ENCODE peak calls at places on chromosome 12, in four cellular contexts. Z, P, Q and F are unnamed samples.

GRCh38 chr12:95312656-95313055 is 95.0 kb downstream of the VEZT start:
- DNase-seq in Z (no peak), P (no peak), Q (no peak), F (peak)

GRCh38 chr12:128944956-128945355 is 91.7 kb downstream of the GLT1D1 start:
- DNase-seq in Z (no peak), P (no peak), Q (no peak), F (no peak)

GRCh38 chr12:117727301-117727700 is 241.5 kb downstream of the KSR2 start:
- DNase-seq in Z (no peak), P (no peak), Q (no peak), F (no peak)

GRCh38 chr12:122457627-122458026 is 35.2 kb upstream of the CLIP1 start:
- DNase-seq in Z (no peak), P (no peak), Q (no peak), F (no peak)

GRCh38 chr12:68375701-68376469 is 43.7 kb upstream of the MDM1 start:
- DNase-seq in Z (no peak), P (no peak), Q (no peak), F (no peak)

GRCh38 chr12:55703288-55703687 is 4.4 kb downstream of the ITGA7 start:
- DNase-seq in Z (no peak), P (peak), Q (no peak), F (no peak)

GRCh38 chr12:83010169-83010804 is 323.6 kb downstream of the TMTC2 start:
- DNase-seq in Z (no peak), P (no peak), Q (no peak), F (no peak)

GRCh38 chr12:45833401-45833800 is 103.9 kb downstream of the ARID2 start:
- DNase-seq in Z (no peak), P (no peak), Q (no peak), F (peak)

GRCh38 chr12:126782083-126782482 is 1484.9 kb upstream of the TMEM132C start:
- DNase-seq in Z (no peak), P (no peak), Q (no peak), F (no peak)

GRCh38 chr12:108597559-108598471 is at the start of gene TMEM119:
- DNase-seq in Z (no peak), P (no peak), Q (no peak), F (peak)

GRCh38 chr12:108635201-108635996 is 1.7 kb upstream of the SELPLG start:
- DNase-seq in Z (no peak), P (no peak), Q (no peak), F (peak)

GRCh38 chr12:51829641-51830040 is 18.9 kb downstream of the FIGNL2 start:
- DNase-seq in Z (no peak), P (no peak), Q (no peak), F (no peak)

GRCh38 chr12:119176267-119177055 is 2.3 kb upstream of the HSPB8 start:
- DNase-seq in Z (no peak), P (peak), Q (peak), F (peak)

GRCh38 chr12:31591308-31591901 is 469 bp upstream of the DENND5B start:
- DNase-seq in Z (no peak), P (no peak), Q (peak), F (peak)

GRCh38 chr12:21941522-21942376 is 523 bp upstream of the ABCC9 start:
- DNase-seq in Z (no peak), P (peak), Q (peak), F (peak)
- H3K27ac ChIP-seq in Z (no peak), P (peak), Q (peak), F (no peak)

DNA sequence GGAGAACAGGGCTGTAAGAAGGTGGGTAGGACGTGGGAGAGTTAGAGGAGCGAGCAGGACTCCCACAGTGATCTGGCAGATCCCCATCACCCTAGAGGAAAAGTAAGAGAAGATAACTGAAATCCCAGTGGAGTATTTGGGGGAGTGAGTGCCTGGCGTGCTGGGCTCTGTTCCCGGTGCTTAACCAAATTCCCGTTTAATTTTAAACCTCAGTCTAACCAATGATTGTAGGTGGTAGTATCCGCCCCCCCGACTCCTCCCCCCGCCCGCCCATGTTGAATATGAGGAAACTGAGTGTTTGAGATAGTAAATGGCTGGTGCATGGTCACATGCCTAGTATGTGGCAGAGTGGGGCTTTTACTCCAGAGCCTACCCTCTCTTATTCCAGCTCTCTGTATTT is 1.2 kb downstream of the TARBP2 start:
- DNase-seq in Z (no peak), P (no peak), Q (peak), F (no peak)
- H3K27ac ChIP-seq in Z (no peak), P (no peak), Q (peak), F (peak)

GRCh38 chr12:113260127-113260526 is 38.9 kb downstream of the TPCN1 start:
- DNase-seq in Z (no peak), P (no peak), Q (no peak), F (no peak)
- H3K27ac ChIP-seq in Z (no peak), P (peak), Q (peak), F (no peak)

DNA sequence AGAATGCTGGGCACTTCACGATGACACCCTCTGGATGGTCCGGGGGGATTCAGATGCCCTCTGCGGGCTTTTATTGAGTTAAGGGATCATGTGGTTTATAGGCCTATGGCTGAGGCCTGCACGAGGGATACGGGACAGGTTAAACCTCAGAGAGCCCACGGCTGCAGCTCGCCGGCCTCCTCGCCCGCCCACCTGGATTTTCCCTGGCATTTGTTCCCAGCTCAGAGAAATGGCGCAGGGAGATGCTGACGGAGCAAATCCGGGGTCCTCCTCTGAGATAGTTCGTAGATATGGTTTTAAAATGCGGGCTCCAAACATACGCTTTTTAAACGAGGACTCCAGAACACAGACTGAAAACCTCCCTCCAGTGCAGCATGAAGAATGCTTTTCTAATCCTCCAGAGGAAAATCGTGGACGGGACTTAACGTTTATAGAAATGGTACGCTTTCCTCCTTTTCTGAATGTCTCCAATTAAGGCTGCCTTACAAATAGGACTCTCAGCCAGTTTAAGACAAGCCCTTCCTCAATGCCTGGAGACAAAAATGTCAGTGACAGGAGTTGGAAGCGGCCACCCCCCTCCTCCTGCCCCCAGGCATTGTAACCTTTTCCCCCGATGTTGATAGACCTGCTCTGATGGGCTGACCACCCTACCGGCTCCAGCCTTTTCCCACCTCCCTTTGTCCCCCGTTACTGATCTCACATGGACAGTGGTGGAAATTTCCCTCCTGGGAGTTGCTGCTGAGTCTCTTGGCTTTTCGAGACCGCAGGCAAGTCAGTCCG is 16.6 kb downstream of the CCND2 start:
- DNase-seq in Z (no peak), P (no peak), Q (no peak), F (no peak)
- H3K27ac ChIP-seq in Z (peak), P (no peak), Q (peak), F (peak)

DNA sequence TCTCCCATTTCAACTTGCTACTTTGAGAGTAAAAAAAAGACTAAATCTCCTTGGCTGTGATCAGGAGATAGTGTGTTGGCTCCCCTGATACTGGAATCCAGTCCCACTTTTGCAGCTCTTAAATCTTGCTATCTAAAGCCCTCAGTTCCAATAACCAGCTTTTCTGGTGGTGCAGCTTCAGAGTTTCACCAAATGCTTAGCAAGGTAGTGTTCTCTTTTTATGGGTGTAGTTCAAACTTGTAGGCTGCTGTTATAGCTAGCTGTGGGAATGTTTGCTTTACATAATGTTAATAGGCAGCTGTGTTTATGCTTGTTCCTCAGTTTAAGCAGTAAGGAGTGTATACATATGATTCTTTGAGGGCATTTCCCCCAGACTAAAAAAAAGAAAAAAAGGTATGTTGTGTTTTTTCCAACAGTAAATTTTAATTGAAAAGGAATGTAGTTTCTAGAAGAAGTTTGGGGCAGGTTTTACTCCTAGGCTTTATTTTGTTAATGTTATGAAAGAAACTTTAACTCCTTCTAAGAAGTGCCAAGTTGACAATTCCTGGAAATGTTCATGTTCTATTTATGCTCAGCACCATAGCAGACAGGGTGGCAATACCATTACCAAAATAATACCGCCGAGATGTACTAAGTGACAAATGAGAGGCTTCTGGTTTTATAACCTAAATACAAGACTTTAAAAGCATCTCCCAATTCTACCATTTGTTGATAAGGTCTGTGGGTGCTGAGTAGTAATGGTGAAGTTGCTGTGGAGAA is 12.1 kb downstream of the CRADD start:
- DNase-seq in Z (no peak), P (no peak), Q (no peak), F (no peak)
- H3K27ac ChIP-seq in Z (no peak), P (no peak), Q (no peak), F (no peak)

DNA sequence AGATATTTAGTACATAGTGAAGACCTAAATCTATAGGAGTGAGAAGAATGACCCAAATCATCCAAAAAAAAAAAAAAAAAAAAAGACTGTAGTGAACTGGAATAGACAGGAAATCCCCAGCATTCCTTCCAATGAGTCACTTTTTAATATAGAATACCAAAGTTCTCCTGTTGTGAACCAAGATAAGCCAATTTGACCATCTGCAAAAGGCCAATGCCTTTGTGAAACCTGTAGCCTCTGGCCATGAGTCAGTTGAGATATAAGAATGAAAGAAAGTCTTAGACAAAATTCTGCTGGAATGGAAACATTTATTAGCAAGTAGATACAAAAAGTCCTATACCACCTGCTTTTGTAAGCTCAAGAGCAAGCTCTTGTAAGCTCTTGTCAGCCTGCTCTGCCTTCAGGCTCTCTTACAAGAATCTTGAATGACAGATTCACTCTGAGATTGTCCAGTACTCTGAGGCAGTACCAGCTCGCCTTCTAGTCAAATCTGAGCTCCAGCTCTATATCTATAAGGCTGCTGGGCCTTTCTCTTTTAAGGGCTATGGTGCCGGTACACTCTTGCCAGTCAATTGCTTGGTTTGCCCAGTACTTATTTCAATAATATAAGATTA is 243.0 kb upstream of the TMTC1 start:
- DNase-seq in Z (no peak), P (no peak), Q (no peak), F (peak)
- H3K27ac ChIP-seq in Z (no peak), P (no peak), Q (no peak), F (no peak)

GRCh38 chr12:50599366-50600095 is 94.7 kb downstream of the DIP2B start:
- DNase-seq in Z (no peak), P (no peak), Q (no peak), F (no peak)
- H3K27ac ChIP-seq in Z (no peak), P (no peak), Q (peak), F (no peak)

GRCh38 chr12:124380793-124381453 is 86.0 kb downstream of the RFLNA start:
- DNase-seq in Z (no peak), P (no peak), Q (no peak), F (no peak)
- H3K27ac ChIP-seq in Z (no peak), P (peak), Q (peak), F (peak)

GRCh38 chr12:29737616-29738015 is 46.1 kb downstream of the TMTC1 start:
- DNase-seq in Z (no peak), P (no peak), Q (no peak), F (no peak)
- H3K27ac ChIP-seq in Z (no peak), P (no peak), Q (no peak), F (no peak)